ENCODE peak calls at places on chromosomes 5 and 9, in five cellular contexts. One of them, this sample, is unnamed.

GRCh38 chr5:173233347-173234128 is 1.5 kb downstream of the NKX2-5 start:
- DNase-seq in NCI-H460: no peak
- DNase-seq in hypothalamus: no peak
- DNase-seq in smooth muscle cell of the brain vasculature: no peak
- DNase-seq in AG04450: no peak
- DNase-seq in this sample: no peak

GRCh38 chr5:6829150-6829784 is 116.0 kb downstream of the TENT4A start:
- DNase-seq in NCI-H460: no peak
- DNase-seq in hypothalamus: no peak
- DNase-seq in smooth muscle cell of the brain vasculature: no peak
- DNase-seq in AG04450: no peak
- DNase-seq in this sample: no peak

GRCh38 chr5:97874491-97874890 is 691.4 kb upstream of the RIOK2 start:
- DNase-seq in NCI-H460: no peak
- DNase-seq in hypothalamus: no peak
- DNase-seq in smooth muscle cell of the brain vasculature: no peak
- DNase-seq in AG04450: no peak
- DNase-seq in this sample: no peak

GRCh38 chr9:18771736-18772135 is 261.3 kb downstream of the SAXO1 start:
- DNase-seq in NCI-H460: no peak
- DNase-seq in hypothalamus: no peak
- DNase-seq in smooth muscle cell of the brain vasculature: no peak
- DNase-seq in AG04450: no peak
- DNase-seq in this sample: no peak

GRCh38 chr5:89064054-89064453 is 181.1 kb upstream of the MEF2C start:
- DNase-seq in NCI-H460: no peak
- DNase-seq in hypothalamus: no peak
- DNase-seq in smooth muscle cell of the brain vasculature: no peak
- DNase-seq in AG04450: no peak
- DNase-seq in this sample: no peak

GRCh38 chr5:55483903-55484302 is 50.9 kb downstream of the PLPP1 start:
- DNase-seq in NCI-H460: no peak
- DNase-seq in hypothalamus: no peak
- DNase-seq in smooth muscle cell of the brain vasculature: no peak
- DNase-seq in AG04450: no peak
- DNase-seq in this sample: no peak

GRCh38 chr9:98993570-98993945 is 49.9 kb downstream of the COL15A1 start:
- DNase-seq in NCI-H460: no peak
- DNase-seq in hypothalamus: no peak
- DNase-seq in smooth muscle cell of the brain vasculature: no peak
- DNase-seq in AG04450: no peak
- DNase-seq in this sample: no peak

GRCh38 chr5:102628449-102629175 is 126.5 kb upstream of the PAM start:
- DNase-seq in NCI-H460: no peak
- DNase-seq in hypothalamus: no peak
- DNase-seq in smooth muscle cell of the brain vasculature: no peak
- DNase-seq in AG04450: no peak
- DNase-seq in this sample: no peak

GRCh38 chr5:87949665-87950640 is 318.7 kb downstream of the TMEM161B start:
- DNase-seq in NCI-H460: no peak
- DNase-seq in hypothalamus: no peak
- DNase-seq in smooth muscle cell of the brain vasculature: no peak
- DNase-seq in AG04450: no peak
- DNase-seq in this sample: no peak

GRCh38 chr9:72477862-72478564 is 43.4 kb upstream of the TMC1 start:
- DNase-seq in NCI-H460: peak
- DNase-seq in hypothalamus: no peak
- DNase-seq in smooth muscle cell of the brain vasculature: no peak
- DNase-seq in AG04450: no peak
- DNase-seq in this sample: no peak

GRCh38 chr9:96884443-96884842 is 30.1 kb upstream of the ZNF782 start:
- DNase-seq in NCI-H460: no peak
- DNase-seq in hypothalamus: no peak
- DNase-seq in smooth muscle cell of the brain vasculature: no peak
- DNase-seq in AG04450: peak
- DNase-seq in this sample: no peak

GRCh38 chr5:148970228-148970627 is 92.6 kb downstream of the SH3TC2 start:
- DNase-seq in NCI-H460: no peak
- DNase-seq in hypothalamus: no peak
- DNase-seq in smooth muscle cell of the brain vasculature: no peak
- DNase-seq in AG04450: no peak
- DNase-seq in this sample: no peak

GRCh38 chr9:83538172-83538889 is at the start of gene FRMD3:
- DNase-seq in NCI-H460: peak
- DNase-seq in hypothalamus: peak
- DNase-seq in smooth muscle cell of the brain vasculature: no peak
- DNase-seq in AG04450: no peak
- DNase-seq in this sample: no peak

GRCh38 chr5:127705120-127705892 is 2.1 kb downstream of the CCDC192 start:
- DNase-seq in NCI-H460: peak
- DNase-seq in hypothalamus: no peak
- DNase-seq in smooth muscle cell of the brain vasculature: no peak
- DNase-seq in AG04450: peak
- DNase-seq in this sample: no peak

GRCh38 chr5:181181650-181182565 is 23.1 kb downstream of the TRIM7 start:
- DNase-seq in NCI-H460: peak
- DNase-seq in hypothalamus: no peak
- DNase-seq in smooth muscle cell of the brain vasculature: no peak
- DNase-seq in AG04450: no peak
- DNase-seq in this sample: no peak

This sample was measured in esophagus squamous epithelium.